ENCODE peak calls at places on chromosome 3, in five cellular contexts. A, E, J, F and R are unnamed samples.

GRCh38 chr3:135154186-135154585 is 359.1 kb downstream of the EPHB1 start:
- DNase-seq in J (no peak), E (no peak), A (no peak), F (no peak), R (no peak)

GRCh38 chr3:134092231-134092701 is 62.5 kb upstream of the SLCO2A1 start:
- DNase-seq in E (no peak), A (no peak), F (no peak), J (peak), R (no peak)

GRCh38 chr3:42247576-42248027 is 18.4 kb downstream of the CCK start:
- DNase-seq in F (peak), A (peak), J (peak), E (peak), R (peak)

GRCh38 chr3:126160243-126161210 is 19.9 kb downstream of the ALDH1L1 start:
- DNase-seq in F (no peak), J (no peak), A (no peak), E (no peak), R (no peak)

GRCh38 chr3:53132347-53132746 is 2.1 kb upstream of the RFT1 start:
- DNase-seq in J (no peak), F (no peak), E (no peak), A (no peak), R (no peak)

GRCh38 chr3:153166206-153166605 is 4.2 kb downstream of the RAP2B start:
- DNase-seq in J (peak), E (no peak), F (peak), A (no peak), R (no peak)

GRCh38 chr3:130894130-130894872 is 417 bp downstream of the ATP2C1 start:
- DNase-seq in J (peak), E (peak), A (peak), F (no peak), R (peak)

GRCh38 chr3:169907476-169907875 is 3.9 kb upstream of the SAMD7 start:
- DNase-seq in J (no peak), E (no peak), F (no peak), A (no peak), R (no peak)

GRCh38 chr3:58560771-58561311 is 16.4 kb downstream of the FAM107A start:
- DNase-seq in A (peak), F (peak), J (peak), E (no peak), R (no peak)

GRCh38 chr3:40657623-40658022 is 132.9 kb downstream of the ZNF621 start:
- DNase-seq in A (no peak), E (no peak), F (no peak), J (no peak), R (no peak)

GRCh38 chr3:78268716-78269668 is 1229.1 kb downstream of the ROBO2 start:
- DNase-seq in A (no peak), J (no peak), F (peak), E (no peak), R (no peak)

GRCh38 chr3:126107203-126107939 is 23.4 kb upstream of the SLC41A3 start:
- DNase-seq in A (no peak), F (no peak), E (no peak), J (no peak), R (no peak)

GRCh38 chr3:155835341-155836071 is 18.7 kb downstream of the SLC33A1 start:
- DNase-seq in J (no peak), F (no peak), E (no peak), A (no peak), R (no peak)

GRCh38 chr3:79162653-79163052 is 605.1 kb downstream of the ROBO1 start:
- DNase-seq in F (no peak), E (no peak), A (no peak), J (peak), R (no peak)

GRCh38 chr3:14700891-14701290 is 25.9 kb downstream of the C3orf20 start:
- DNase-seq in A (no peak), F (no peak), E (no peak), J (no peak), R (no peak)

GRCh38 chr3:131712662-131713061 is 209.9 kb upstream of the MRPL3 start:
- DNase-seq in F (no peak), J (no peak), E (no peak), A (no peak), R (no peak)

GRCh38 chr3:143529018-143529478 is 319.2 kb downstream of the SLC9A9 start:
- DNase-seq in E (peak), J (peak), A (no peak), F (no peak), R (no peak)

GRCh38 chr3:24069045-24069444 is 124.0 kb downstream of the NR1D2 start:
- DNase-seq in E (no peak), A (no peak), J (peak), F (no peak), R (no peak)

GRCh38 chr3:115146418-115147328 is at the start of gene ZBTB20:
- DNase-seq in E (peak), J (peak), F (peak), A (peak), R (peak)

GRCh38 chr3:125585595-125586223 is 9.6 kb downstream of the OSBPL11 start:
- DNase-seq in A (peak), E (peak), F (peak), J (peak), R (peak)

GRCh38 chr3:127768346-127769008 is 53.8 kb downstream of the MGLL start:
- DNase-seq in E (no peak), F (peak), J (peak), A (no peak), R (no peak)

GRCh38 chr3:16085884-16086608 is 88.4 kb upstream of the GALNT15 start:
- DNase-seq in J (peak), A (no peak), F (no peak), E (peak), R (no peak)

GRCh38 chr3:102791641-102792589 is 357.1 kb downstream of the ZPLD1 start:
- DNase-seq in J (no peak), F (no peak), A (no peak), E (no peak), R (no peak)

GRCh38 chr3:111782943-111783342 is 76.1 kb upstream of the PHLDB2 start:
- DNase-seq in J (peak), E (no peak), F (no peak), A (no peak), R (no peak)

GRCh38 chr3:13308406-13308805 is 111.7 kb downstream of the NUP210 start:
- DNase-seq in J (peak), A (peak), F (peak), E (no peak), R (peak)

GRCh38 chr3:15120986-15121385 is 22.0 kb upstream of the RBSN start:
- DNase-seq in J (no peak), F (no peak), A (no peak), E (no peak), R (no peak)

GRCh38 chr3:163043074-163043473 is 1546.5 kb downstream of the OTOL1 start:
- DNase-seq in J (peak), A (peak), F (no peak), E (no peak), R (no peak)

GRCh38 chr3:195094211-195094921 is 176.6 kb downstream of the XXYLT1 start:
- DNase-seq in A (no peak), J (no peak), F (no peak), E (no peak), R (no peak)

GRCh38 chr3:195068481-195069080 is 202.4 kb downstream of the XXYLT1 start:
- DNase-seq in F (no peak), J (no peak), E (no peak), A (no peak), R (no peak)

GRCh38 chr3:42066516-42067181 is 24.5 kb upstream of the TRAK1 start:
- DNase-seq in J (peak), A (peak), E (no peak), F (no peak), R (no peak)

GRCh38 chr3:169458323-169458722 is 205.2 kb downstream of the MECOM start:
- DNase-seq in F (no peak), A (no peak), J (peak), E (no peak), R (no peak)

GRCh38 chr3:142861926-142862325 is 27.0 kb downstream of the PCOLCE2 start:
- DNase-seq in A (no peak), E (no peak), F (no peak), J (no peak), R (no peak)

GRCh38 chr3:134201201-134202130 is 49.2 kb downstream of the RYK start:
- DNase-seq in E (no peak), F (peak), A (no peak), J (peak), R (no peak)

GRCh38 chr3:36679384-36680200 is 84.8 kb downstream of the DCLK3 start:
- DNase-seq in A (no peak), F (peak), E (no peak), J (peak), R (no peak)

GRCh38 chr3:48400824-48401433 is 28.9 kb downstream of the FBXW12 start:
- DNase-seq in F (peak), E (no peak), J (peak), A (peak), R (no peak)

GRCh38 chr3:56351496-56351895 is 116.8 kb downstream of the ERC2 start:
- DNase-seq in A (no peak), J (no peak), E (no peak), F (no peak), R (no peak)

GRCh38 chr3:56342475-56342874 is 125.8 kb downstream of the ERC2 start:
- DNase-seq in F (peak), J (no peak), E (no peak), A (no peak), R (no peak)

GRCh38 chr3:56347219-56347871 is 120.9 kb downstream of the ERC2 start:
- DNase-seq in J (peak), E (peak), F (peak), A (peak), R (peak)
- TF ChIP-seq CTCF in J (peak), E (no peak), F (peak), A (peak), R (peak)

GRCh38 chr3:184282941-184283340 is 7.1 kb downstream of the ECE2 start:
- DNase-seq in A (no peak), F (no peak), E (no peak), J (no peak), R (no peak)

GRCh38 chr3:184289426-184289938 is 9.6 kb upstream of the PSMD2 start:
- DNase-seq in E (peak), A (peak), J (peak), F (peak), R (peak)

GRCh38 chr3:184290331-184290730 is 8.7 kb upstream of the PSMD2 start:
- DNase-seq in A (peak), E (no peak), J (no peak), F (no peak), R (no peak)

GRCh38 chr3:184283681-184284080 is 7.9 kb downstream of the ECE2 start:
- DNase-seq in E (no peak), F (no peak), A (no peak), J (no peak), R (no peak)

GRCh38 chr3:184284696-184285095 is 8.9 kb downstream of the ECE2 start:
- DNase-seq in A (peak), J (peak), E (no peak), F (peak), R (peak)
- TF ChIP-seq CTCF in A (peak), J (peak), E (no peak), F (peak), R (peak)

GRCh38 chr3:183515968-183516851 is 39.3 kb downstream of the KLHL6 start:
- DNase-seq in F (peak), A (no peak), J (no peak), E (no peak), R (no peak)
- TF ChIP-seq CTCF in F (no peak), A (no peak), J (no peak), E (no peak), R (no peak)

DNA sequence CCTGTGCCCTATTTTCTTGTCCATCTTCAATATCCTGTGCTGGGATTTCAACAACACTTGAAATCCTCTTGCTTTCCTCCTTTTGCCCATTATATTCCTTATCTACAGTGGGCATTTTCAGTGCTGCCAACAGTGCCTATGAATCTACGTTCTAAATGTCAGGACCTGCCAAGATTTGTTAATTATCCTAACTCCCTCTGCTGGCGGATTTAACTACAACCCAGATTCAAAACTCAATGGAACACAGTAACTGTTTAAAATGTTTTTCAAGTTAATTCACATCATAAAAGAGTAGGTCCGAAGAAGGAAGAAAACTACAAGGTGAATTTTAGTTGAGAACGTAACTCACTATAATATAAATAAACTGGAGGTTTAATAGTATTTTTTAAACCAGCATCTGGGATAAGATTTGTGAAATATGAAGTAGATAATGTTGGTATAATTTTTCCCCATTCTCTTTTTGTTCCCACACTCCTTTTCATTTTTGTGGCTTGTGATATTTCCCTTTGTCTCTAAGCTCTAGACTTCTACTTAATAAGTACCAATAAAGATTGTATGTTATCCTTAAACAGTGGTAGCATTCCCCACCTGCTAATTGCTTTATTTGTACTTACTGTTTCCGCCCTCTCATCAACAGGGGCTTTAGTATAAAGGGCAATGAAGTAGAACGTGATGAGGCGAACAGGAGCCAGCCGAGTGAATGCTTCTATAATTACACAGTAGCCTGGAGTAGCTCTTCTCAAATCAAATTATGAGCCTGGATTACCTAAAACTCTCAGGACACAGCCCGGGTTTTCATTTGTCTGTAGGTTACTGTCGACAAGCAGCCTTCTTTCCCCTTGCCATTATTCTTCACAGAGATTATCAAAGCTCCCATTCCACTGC is 302.5 kb upstream of the ATP11B start:
- DNase-seq in E (peak), A (no peak), J (peak), F (peak), R (no peak)
- TF ChIP-seq CTCF in E (peak), A (peak), J (no peak), F (peak), R (peak)